ENCODE peak calls at places on chromosomes 12 and 14, in five cellular contexts. N is tibial artery; K is adipocyte; O is CD8-positive, alpha-beta T cell; D is mesenchymal stem cell. G is an unnamed sample.

GRCh38 chr12:109775172-109775881 is 57.9 kb downstream of the TRPV4 start:
- DNase-seq in D (peak; percentile 69), K (peak; percentile 86), N (peak; percentile 72), O (peak; percentile 57), G (peak; percentile 55)

GRCh38 chr12:125533434-125534029 is 468.3 kb downstream of the AACS start:
- DNase-seq in K (peak; percentile 64), O (no peak), D (no peak), N (no peak), G (peak; percentile 61)

GRCh38 chr12:114555451-114555850 is 128.5 kb downstream of the TBX3 start:
- DNase-seq in O (no peak), K (no peak), N (no peak), D (no peak), G (no peak)

GRCh38 chr14:105861985-105862465 is 335.6 kb downstream of the TMEM121 start:
- DNase-seq in D (no peak), N (peak; percentile 54), O (peak; percentile 14), K (no peak), G (no peak)

GRCh38 chr12:54522213-54522612 is 24.7 kb downstream of the NCKAP1L start:
- DNase-seq in N (no peak), D (no peak), K (peak; percentile 19), O (no peak), G (no peak)

GRCh38 chr14:105069887-105070759 is 4.9 kb upstream of the GPR132 start:
- DNase-seq in K (no peak), D (peak; percentile 26), N (peak; percentile 74), O (no peak), G (no peak)

GRCh38 chr14:102028733-102029132 is 58.1 kb downstream of the HSP90AA1 start:
- DNase-seq in O (no peak), D (peak; percentile 48), K (peak; percentile 77), N (no peak), G (peak; percentile 26)

GRCh38 chr12:89946518-89946917 is 237.9 kb upstream of the ATP2B1 start:
- DNase-seq in O (no peak), K (no peak), D (no peak), N (no peak), G (no peak)

GRCh38 chr12:84767079-84767478 is 145.5 kb downstream of the SLC6A15 start:
- DNase-seq in N (no peak), O (no peak), D (no peak), K (no peak), G (no peak)

GRCh38 chr12:89737000-89737399 is 28.4 kb upstream of the ATP2B1 start:
- DNase-seq in O (no peak), K (no peak), D (no peak), N (no peak), G (no peak)

GRCh38 chr12:19273482-19274330 is 144.2 kb downstream of the PLEKHA5 start:
- DNase-seq in D (peak; percentile 97), N (peak; percentile 79), K (peak; percentile 96), O (peak; percentile 55), G (peak; percentile 87)

DNA sequence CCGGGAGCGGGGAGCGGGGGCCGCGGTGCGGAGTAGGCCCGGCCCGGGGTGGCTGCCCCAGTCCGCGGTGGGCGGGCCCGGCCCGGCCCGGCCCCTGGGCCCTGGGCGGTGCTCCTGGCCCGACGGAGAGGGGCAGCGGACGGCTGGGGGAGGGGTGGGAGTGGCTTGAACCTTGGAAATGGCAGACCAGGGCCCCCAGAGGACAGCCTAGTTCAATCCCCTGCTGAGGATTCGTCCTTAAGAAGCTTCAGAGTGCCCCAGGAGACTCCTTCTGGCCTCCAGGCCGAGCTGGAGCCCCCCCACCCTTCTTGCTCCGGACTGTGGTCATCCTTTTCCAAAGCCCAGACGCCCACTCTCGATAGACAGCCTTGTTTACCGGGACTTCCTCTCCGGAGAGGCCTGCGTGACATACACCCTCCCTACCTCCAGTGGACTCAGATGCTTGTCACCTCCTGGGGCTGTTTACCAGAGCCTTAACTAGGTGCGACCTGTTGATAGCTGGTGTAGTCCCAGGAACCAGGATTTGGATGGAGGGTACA is 458 bp downstream of the KHNYN start:
- DNase-seq in N (peak; percentile 94), D (peak; percentile 86), O (peak; percentile 40), K (peak; percentile 91), G (peak; percentile 78)
- H3K27me3 ChIP-seq in N (no peaks in the 10 kb centered on the region), D (no peaks in the 10 kb centered on the region), O (no peaks in the 10 kb centered on the region), K (no peaks in the 10 kb centered on the region), G (no peaks in the 10 kb centered on the region)

GRCh38 chr14:22520786-22521185 is 68.2 kb downstream of the DAD1 start:
- DNase-seq in N (no peak), K (no peak), O (no peak), D (no peak), G (no peak)

GRCh38 chr14:22515961-22516360 is 73.1 kb downstream of the DAD1 start:
- DNase-seq in D (no peak), N (no peak), O (no peak), K (no peak), G (no peak)

GRCh38 chr14:22518073-22518472 is 71.0 kb downstream of the DAD1 start:
- DNase-seq in D (no peak), N (no peak), O (no peak), K (no peak), G (no peak)

GRCh38 chr14:22520235-22520634 is 68.8 kb downstream of the DAD1 start:
- DNase-seq in O (no peak), N (no peak), K (peak; percentile 9), D (peak; percentile 73), G (no peak)

DNA sequence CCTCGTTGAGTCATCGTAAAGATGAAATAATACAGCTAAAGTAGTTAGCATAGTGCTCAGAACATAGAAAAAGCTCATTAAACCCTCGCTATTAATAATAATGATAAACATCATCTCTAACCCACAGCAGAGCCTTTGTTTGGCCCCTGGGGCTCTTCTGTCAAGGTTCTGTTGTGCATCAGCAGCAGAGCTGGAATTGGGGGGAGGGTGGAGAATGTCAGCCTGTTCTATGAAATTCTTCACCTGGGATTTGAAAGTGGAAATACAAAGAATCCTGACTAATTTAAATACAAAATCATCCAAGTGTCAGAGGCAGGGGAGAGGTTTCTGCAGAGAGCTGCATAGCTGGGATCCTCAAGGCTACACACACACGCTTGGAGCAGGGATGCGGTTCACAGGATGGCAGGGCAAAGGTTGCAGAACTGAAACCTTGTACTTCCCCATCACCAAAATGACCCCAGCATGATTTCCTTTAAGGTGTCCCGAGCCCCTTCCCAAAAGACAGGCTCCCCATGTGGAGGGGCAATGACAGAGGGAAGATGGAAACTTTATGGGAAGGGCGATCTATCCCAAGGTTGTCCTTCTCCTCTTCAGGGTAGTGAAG is 71.8 kb downstream of the DAD1 start:
- DNase-seq in O (no peak), K (no peak), D (no peak), N (no peak), G (no peak)
- H3K36me3 ChIP-seq in O (peaks cover 32% of the 10 kb centered on the region), K (no peaks in the 10 kb centered on the region), D (no peaks in the 10 kb centered on the region), N (no peaks in the 10 kb centered on the region), G (no peaks in the 10 kb centered on the region)

DNA sequence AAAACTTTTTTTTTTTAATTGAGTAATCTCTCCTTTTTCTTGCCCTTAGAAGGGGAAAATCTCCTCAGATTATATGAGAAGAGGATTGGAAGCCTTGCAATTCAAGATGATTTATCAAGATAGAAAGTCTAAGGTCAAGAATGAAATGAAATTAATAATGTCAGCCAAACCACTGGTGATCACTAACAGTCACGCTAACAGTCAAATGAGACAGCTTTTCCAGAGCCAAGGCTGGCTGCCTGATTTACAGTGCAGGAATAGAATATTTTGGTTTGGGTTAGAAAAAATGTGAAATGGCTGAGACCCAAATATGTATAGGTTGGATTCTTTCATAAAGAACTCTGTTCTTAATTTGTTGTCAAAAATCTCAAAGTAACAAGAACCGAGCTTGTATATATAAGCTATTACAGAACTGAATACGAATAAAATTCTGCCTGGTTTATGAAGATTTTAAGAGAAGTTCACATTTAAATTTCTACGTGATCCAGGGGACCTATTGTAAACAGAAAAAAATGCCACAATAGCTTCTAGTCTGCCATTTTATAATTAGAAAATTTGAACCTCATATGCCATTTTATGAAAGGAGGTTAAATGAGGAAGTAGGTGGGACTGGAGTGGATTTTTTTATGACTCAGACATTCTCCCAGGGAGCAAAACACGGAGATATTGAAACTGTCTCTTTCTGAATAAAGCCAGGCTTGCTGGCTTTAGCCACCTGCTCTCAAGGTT is 204.1 kb downstream of the PPM1H start:
- DNase-seq in O (no peak), K (peak; percentile 91), N (no peak), D (peak; percentile 59), G (peak; percentile 80)
- H3K4me3 ChIP-seq in O (no peak overlapping the region), K (peak overlapping the region; percentile 47), N (peak overlapping the region; percentile 26), D (peak overlapping the region; percentile 1), G (no peak overlapping the region)

DNA sequence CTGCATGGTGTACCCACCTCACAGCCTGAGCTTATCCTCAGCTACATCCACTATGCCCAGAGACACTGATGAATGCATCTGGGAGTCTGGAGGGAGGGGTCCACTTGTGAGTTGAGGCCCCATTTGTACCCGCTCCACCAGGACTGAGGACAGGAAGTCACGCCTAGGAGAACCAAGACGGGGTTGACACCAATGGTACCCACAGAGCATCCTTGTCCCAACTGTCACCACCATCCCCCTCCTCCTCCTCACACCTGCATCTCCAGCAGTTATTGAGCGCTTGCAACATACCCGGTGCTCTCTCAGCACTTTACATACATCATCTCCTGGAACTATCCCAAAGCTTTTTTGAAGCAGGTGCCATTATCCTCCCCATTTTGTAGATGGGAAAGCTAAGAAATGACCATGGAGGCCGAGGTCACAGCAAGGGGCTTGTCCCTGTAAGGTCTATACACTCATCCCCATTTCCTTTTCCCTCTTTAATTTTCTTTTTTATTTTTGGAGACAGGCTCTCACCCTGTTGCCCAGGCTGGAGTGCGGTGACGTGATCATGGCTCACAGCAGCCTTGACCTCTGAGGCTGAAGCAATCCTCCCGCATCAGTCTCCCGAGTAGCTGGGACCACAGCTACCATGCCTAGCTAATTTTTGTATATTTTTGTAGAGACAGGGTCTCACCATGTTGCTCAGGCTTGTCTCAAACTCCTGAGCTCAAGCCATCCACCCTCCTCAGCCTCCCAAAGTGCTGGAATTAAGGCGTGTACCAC is 31.7 kb downstream of the DGLUCY start:
- DNase-seq in D (no peak), O (no peak), K (no peak), N (no peak), G (no peak)
- H3K27me3 ChIP-seq in D (no peaks in the 10 kb centered on the region), O (no peaks in the 10 kb centered on the region), K (no peaks in the 10 kb centered on the region), N (no peaks in the 10 kb centered on the region), G (no peaks in the 10 kb centered on the region)

DNA sequence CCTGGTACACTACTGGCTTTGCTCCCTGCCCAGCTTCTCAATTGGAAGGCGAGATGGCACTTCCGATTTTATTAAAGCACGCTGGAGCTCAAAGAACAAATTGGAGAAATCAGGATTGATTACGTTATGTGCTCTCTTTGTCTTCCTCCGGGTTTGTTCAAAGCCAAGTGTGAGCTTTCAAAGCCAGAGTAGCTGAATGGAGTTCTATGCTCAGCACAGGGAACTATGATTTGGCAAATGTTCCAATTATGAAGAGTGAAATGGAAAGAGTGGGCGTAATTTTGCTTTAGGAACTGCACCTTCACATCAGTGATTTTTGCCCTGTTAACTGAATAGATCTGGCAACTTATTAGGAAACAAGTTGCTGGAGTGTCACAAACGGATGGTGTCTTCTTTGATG is 72.4 kb downstream of the FLRT2 start:
- DNase-seq in O (no peak), K (no peak), D (no peak), N (no peak), G (no peak)
- H3K36me3 ChIP-seq in O (no peaks in the 10 kb centered on the region), K (no peaks in the 10 kb centered on the region), D (peaks cover 24% of the 10 kb centered on the region), N (no peaks in the 10 kb centered on the region), G (no peaks in the 10 kb centered on the region)